ENCODE peak calls at places on chromosomes 3 and 15, in five cellular contexts. One of them, this sample, is unnamed.
A peak's percentile ranks its signal among the peaks of the same experiment; 100 is the strongest.

GRCh38 chr15:89852342-89853005 is 37.8 kb upstream of the ANPEP start:
- DNase-seq in neuronal stem cell: no peak
- DNase-seq in mesendoderm: no peak
- DNase-seq in H9: no peak
- DNase-seq in IMR-90: no peak
- DNase-seq in this sample: no peak

GRCh38 chr3:123620338-123620737 is 35.5 kb upstream of the HACD2 start:
- DNase-seq in H9: no peak
- DNase-seq in neuronal stem cell: no peak
- DNase-seq in IMR-90: peak; percentile 94
- DNase-seq in mesendoderm: no peak
- DNase-seq in this sample: peak; percentile 85

GRCh38 chr3:163863146-163863545 is 1215.2 kb downstream of the SI start:
- DNase-seq in neuronal stem cell: no peak
- DNase-seq in IMR-90: no peak
- DNase-seq in mesendoderm: no peak
- DNase-seq in H9: no peak
- DNase-seq in this sample: peak; percentile 85

GRCh38 chr15:99249270-99249817 is at the start of gene TTC23:
- DNase-seq in mesendoderm: peak; percentile 92
- DNase-seq in neuronal stem cell: peak; percentile 33
- DNase-seq in H9: peak; percentile 37
- DNase-seq in IMR-90: peak; percentile 89
- DNase-seq in this sample: peak; percentile 93

GRCh38 chr3:22492342-22492741 is 710.8 kb upstream of the UBE2E2 start:
- DNase-seq in IMR-90: no peak
- DNase-seq in neuronal stem cell: no peak
- DNase-seq in mesendoderm: no peak
- DNase-seq in H9: no peak
- DNase-seq in this sample: no peak

GRCh38 chr15:100349696-100350433 is 8.1 kb upstream of the ADAMTS17 start:
- DNase-seq in IMR-90: peak; percentile 55
- DNase-seq in mesendoderm: peak; percentile 94
- DNase-seq in neuronal stem cell: peak; percentile 85
- DNase-seq in H9: peak; percentile 94
- DNase-seq in this sample: peak; percentile 59

GRCh38 chr15:95932676-95933075 is 397.8 kb upstream of the NR2F2 start:
- DNase-seq in IMR-90: peak; percentile 10
- DNase-seq in H9: no peak
- DNase-seq in mesendoderm: no peak
- DNase-seq in neuronal stem cell: no peak
- DNase-seq in this sample: peak; percentile 52

GRCh38 chr15:70447927-70448698 is 315.2 kb downstream of the UACA start:
- DNase-seq in neuronal stem cell: no peak
- DNase-seq in mesendoderm: no peak
- DNase-seq in H9: no peak
- DNase-seq in IMR-90: no peak
- DNase-seq in this sample: no peak

GRCh38 chr3:104070906-104071305 is 1295.8 kb upstream of the ALCAM start:
- DNase-seq in neuronal stem cell: no peak
- DNase-seq in mesendoderm: no peak
- DNase-seq in H9: no peak
- DNase-seq in IMR-90: no peak
- DNase-seq in this sample: no peak

GRCh38 chr3:96354742-96355141 is 459.7 kb upstream of the EPHA6 start:
- DNase-seq in H9: no peak
- DNase-seq in IMR-90: no peak
- DNase-seq in neuronal stem cell: no peak
- DNase-seq in mesendoderm: no peak
- DNase-seq in this sample: no peak

GRCh38 chr3:152060701-152061100 is 187.3 kb downstream of the SUCNR1 start:
- DNase-seq in mesendoderm: peak; percentile 4
- DNase-seq in H9: no peak
- DNase-seq in neuronal stem cell: no peak
- DNase-seq in IMR-90: no peak
- DNase-seq in this sample: no peak

GRCh38 chr3:69763976-69764851 is 24.9 kb downstream of the MITF start:
- DNase-seq in H9: no peak
- DNase-seq in IMR-90: no peak
- DNase-seq in mesendoderm: no peak
- DNase-seq in neuronal stem cell: no peak
- DNase-seq in this sample: no peak

GRCh38 chr15:32767236-32767635 is 49.4 kb downstream of the GREM1 start:
- DNase-seq in neuronal stem cell: no peak
- DNase-seq in IMR-90: peak; percentile 33
- DNase-seq in mesendoderm: no peak
- DNase-seq in H9: no peak
- DNase-seq in this sample: no peak

GRCh38 chr3:12993022-12993622 is 80.1 kb downstream of the IQSEC1 start:
- DNase-seq in mesendoderm: peak; percentile 94
- DNase-seq in neuronal stem cell: peak; percentile 61
- DNase-seq in IMR-90: peak; percentile 11
- DNase-seq in H9: peak; percentile 84
- DNase-seq in this sample: peak; percentile 39

GRCh38 chr3:109608574-109608973 is 271.2 kb upstream of the DPPA4 start:
- DNase-seq in IMR-90: no peak
- DNase-seq in H9: no peak
- DNase-seq in neuronal stem cell: no peak
- DNase-seq in mesendoderm: no peak
- DNase-seq in this sample: no peak

GRCh38 chr3:131975047-131975446 is 59.8 kb downstream of the CPNE4 start:
- DNase-seq in mesendoderm: peak; percentile 38
- DNase-seq in H9: no peak
- DNase-seq in neuronal stem cell: no peak
- DNase-seq in IMR-90: no peak
- DNase-seq in this sample: no peak

GRCh38 chr3:127542441-127542952 is 48.0 kb downstream of the TPRA1 start:
- DNase-seq in IMR-90: no peak
- DNase-seq in neuronal stem cell: no peak
- DNase-seq in H9: no peak
- DNase-seq in mesendoderm: no peak
- DNase-seq in this sample: no peak

DNA sequence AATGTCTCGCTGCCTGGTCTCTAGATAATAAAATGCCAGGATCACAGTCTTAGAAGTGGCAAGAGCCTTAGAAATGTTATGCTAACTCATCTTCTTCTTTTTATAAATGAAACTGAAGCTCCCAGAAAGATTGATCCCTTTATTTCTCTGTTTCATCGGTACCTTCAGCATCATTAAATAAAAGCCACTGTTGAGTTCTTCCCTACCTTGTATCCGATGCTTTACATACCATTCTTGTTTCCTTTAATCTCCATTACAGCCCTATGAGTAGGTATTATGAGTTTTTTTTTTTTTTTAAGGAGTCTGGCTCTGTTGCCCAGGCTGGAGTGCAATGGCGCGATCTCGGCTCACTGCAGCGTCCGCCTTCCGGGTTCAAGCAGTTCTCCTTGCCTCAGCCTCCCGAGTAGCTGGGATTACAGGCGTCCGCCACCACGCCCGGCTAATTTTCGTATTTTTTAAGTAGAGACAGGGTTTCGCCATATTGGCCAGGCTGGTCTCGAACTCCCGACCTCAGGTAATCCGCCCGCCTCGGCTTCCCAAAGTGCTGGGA is 815 bp upstream of the ABCC5 start:
- DNase-seq in neuronal stem cell: no peak
- DNase-seq in mesendoderm: no peak
- DNase-seq in H9: no peak
- DNase-seq in IMR-90: no peak
- DNase-seq in this sample: no peak
- H4K8ac ChIP-seq in neuronal stem cell: no peak overlapping the region
- H4K8ac ChIP-seq in mesendoderm: no peak overlapping the region
- H4K8ac ChIP-seq in H9: no peak overlapping the region
- H4K8ac ChIP-seq in IMR-90: peak overlapping the region; percentile 97
- H4K8ac ChIP-seq in this sample: peak overlapping the region; percentile 96

DNA sequence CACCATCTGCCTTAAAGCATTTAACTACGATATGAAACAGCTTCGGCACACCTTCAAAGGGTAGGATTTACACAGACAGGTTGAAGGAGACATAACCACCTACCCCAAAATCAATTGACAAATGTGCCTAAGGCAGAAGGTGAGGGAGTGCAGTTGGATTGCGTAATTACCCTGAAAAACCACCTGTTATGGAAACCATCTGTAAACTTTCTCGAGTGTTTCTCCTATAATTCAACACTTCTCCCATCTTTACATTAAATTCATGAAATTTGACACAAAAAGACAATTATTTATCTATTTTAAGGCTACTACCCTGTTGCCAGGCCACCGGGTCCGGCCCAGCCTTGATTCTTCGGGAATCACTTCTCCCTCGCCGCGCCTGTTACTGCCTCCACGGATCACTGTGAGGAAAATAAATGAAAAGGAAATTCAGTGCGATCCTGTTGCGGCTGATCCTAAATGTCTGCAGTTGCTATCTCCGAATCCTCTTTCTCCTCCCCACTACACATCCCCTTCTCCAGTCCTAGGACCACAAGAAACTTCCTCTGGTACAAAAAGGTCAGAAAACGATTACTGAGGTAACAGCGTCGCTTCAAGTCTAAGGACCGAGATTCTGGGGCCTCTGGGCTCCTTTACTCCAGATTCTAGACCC is 655 bp downstream of the IQCB1 start:
- DNase-seq in H9: no peak
- DNase-seq in neuronal stem cell: no peak
- DNase-seq in IMR-90: peak; percentile 8
- DNase-seq in mesendoderm: no peak
- DNase-seq in this sample: no peak
- H4K8ac ChIP-seq in H9: no peak overlapping the region
- H4K8ac ChIP-seq in neuronal stem cell: no peak overlapping the region
- H4K8ac ChIP-seq in IMR-90: peak overlapping the region; percentile 82
- H4K8ac ChIP-seq in mesendoderm: no peak overlapping the region
- H4K8ac ChIP-seq in this sample: peak overlapping the region; percentile 19

GRCh38 chr3:195176776-195177175 is 94.2 kb downstream of the XXYLT1 start:
- DNase-seq in IMR-90: no peak
- DNase-seq in mesendoderm: no peak
- DNase-seq in H9: no peak
- DNase-seq in neuronal stem cell: no peak
- DNase-seq in this sample: no peak
- H4K8ac ChIP-seq in IMR-90: no peak overlapping the region
- H4K8ac ChIP-seq in mesendoderm: no peak overlapping the region
- H4K8ac ChIP-seq in H9: no peak overlapping the region
- H4K8ac ChIP-seq in neuronal stem cell: no peak overlapping the region
- H4K8ac ChIP-seq in this sample: no peak overlapping the region

GRCh38 chr3:30581067-30581585 is 25.3 kb upstream of the TGFBR2 start:
- DNase-seq in H9: no peak
- DNase-seq in neuronal stem cell: no peak
- DNase-seq in IMR-90: no peak
- DNase-seq in mesendoderm: peak; percentile 21
- DNase-seq in this sample: no peak
- H4K8ac ChIP-seq in H9: no peak overlapping the region
- H4K8ac ChIP-seq in neuronal stem cell: no peak overlapping the region
- H4K8ac ChIP-seq in IMR-90: no peak overlapping the region
- H4K8ac ChIP-seq in mesendoderm: no peak overlapping the region
- H4K8ac ChIP-seq in this sample: no peak overlapping the region

DNA sequence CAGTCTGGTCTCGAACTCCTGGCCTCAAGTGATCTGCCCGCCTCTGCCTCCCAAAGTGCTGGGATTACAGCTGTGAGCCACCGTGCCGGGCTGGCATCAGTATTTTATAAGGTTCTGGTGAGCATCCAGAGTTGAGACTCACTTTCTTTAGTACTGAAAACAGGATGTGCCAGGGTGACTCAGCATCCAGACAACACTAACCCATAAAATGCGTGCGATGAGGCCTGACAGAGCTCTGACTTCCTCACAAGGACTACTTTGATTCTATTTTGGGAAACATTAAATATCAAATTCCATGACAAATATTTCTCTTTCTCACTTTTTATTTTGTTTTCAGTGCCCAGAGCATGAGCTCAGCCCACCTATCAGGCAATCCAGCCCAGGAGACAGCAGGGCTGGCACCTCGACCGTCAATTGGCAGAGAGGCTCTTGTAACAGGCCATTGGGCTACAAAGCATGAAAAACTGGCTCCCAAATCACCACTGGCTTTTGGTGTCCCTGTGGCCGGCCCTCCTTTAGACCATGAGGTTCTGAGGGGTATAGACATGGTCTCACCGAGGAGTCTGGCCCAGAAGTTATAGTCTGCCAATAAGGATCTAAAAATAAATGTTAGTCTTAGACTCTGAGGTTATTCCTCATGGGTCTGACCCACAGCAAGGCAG is 75.0 kb downstream of the FEM1B start:
- DNase-seq in H9: no peak
- DNase-seq in neuronal stem cell: no peak
- DNase-seq in mesendoderm: no peak
- DNase-seq in IMR-90: peak; percentile 98
- DNase-seq in this sample: peak; percentile 98
- H4K8ac ChIP-seq in H9: no peak overlapping the region
- H4K8ac ChIP-seq in neuronal stem cell: no peak overlapping the region
- H4K8ac ChIP-seq in mesendoderm: no peak overlapping the region
- H4K8ac ChIP-seq in IMR-90: peak overlapping the region; percentile 82
- H4K8ac ChIP-seq in this sample: peak overlapping the region; percentile 84

This sample was measured in mesenchymal stem cell.